ENCODE peak calls at places on chromosomes 12 and 14, in six cellular contexts. M is fibroblast of the aortic adventitia; O is RWPE1; L is endodermal cell; E is progenitor cell of endocrine pancreas; H is CD8-positive, alpha-beta T cell. Q is an unnamed sample.

GRCh38 chr14:51304956-51305355 is 64.9 kb downstream of the TMX1 start:
- DNase-seq in M (peak), O (peak), L (no peak), E (no peak), H (no peak), Q (peak)

GRCh38 chr14:34104750-34105397 is 154.0 kb upstream of the EGLN3 start:
- DNase-seq in M (no peak), O (no peak), L (no peak), E (no peak), H (no peak), Q (no peak)

GRCh38 chr12:75564821-75565220 is 53.4 kb upstream of the KRR1 start:
- DNase-seq in M (no peak), O (no peak), L (no peak), E (no peak), H (no peak), Q (no peak)

GRCh38 chr12:13570005-13570694 is 373.6 kb downstream of the EMP1 start:
- DNase-seq in M (no peak), O (no peak), L (no peak), E (no peak), H (no peak), Q (no peak)

GRCh38 chr12:72272731-72273498 is 745 bp downstream of the TRHDE start:
- DNase-seq in M (no peak), O (no peak), L (peak), E (peak), H (no peak), Q (no peak)

GRCh38 chr12:50545783-50546182 is 41.0 kb downstream of the DIP2B start:
- DNase-seq in M (no peak), O (no peak), L (no peak), E (no peak), H (no peak), Q (no peak)

GRCh38 chr14:69842671-69843407 is 36.4 kb upstream of the SMOC1 start:
- DNase-seq in M (no peak), O (no peak), L (no peak), E (peak), H (no peak), Q (no peak)

GRCh38 chr14:64542839-64543207 is 2.3 kb downstream of the HSPA2 start:
- DNase-seq in M (no peak), O (no peak), L (no peak), E (no peak), H (no peak), Q (no peak)

GRCh38 chr12:4584281-4584680 is 22.3 kb downstream of the DYRK4 start:
- DNase-seq in M (no peak), O (no peak), L (no peak), E (no peak), H (no peak), Q (no peak)

GRCh38 chr14:103519837-103520212 is 2.8 kb downstream of the CKB start:
- DNase-seq in M (no peak), O (no peak), L (no peak), E (no peak), H (no peak), Q (no peak)

GRCh38 chr14:60266021-60266937 is 17.3 kb downstream of the PPM1A start:
- DNase-seq in M (no peak), O (peak), L (no peak), E (no peak), H (peak), Q (no peak)

GRCh38 chr12:41189395-41190251 is 1.5 kb downstream of the PDZRN4 start:
- DNase-seq in M (no peak), O (no peak), L (peak), E (no peak), H (no peak), Q (no peak)

GRCh38 chr12:57610553-57611115 is 601 bp upstream of the ARHGEF25 start:
- DNase-seq in M (no peak), O (no peak), L (no peak), E (no peak), H (no peak), Q (no peak)

GRCh38 chr12:19741132-19741489 is 301.8 kb downstream of the AEBP2 start:
- DNase-seq in M (no peak), O (no peak), L (no peak), E (no peak), H (no peak), Q (no peak)

GRCh38 chr12:104356231-104357115 is 52.9 kb downstream of the EID3 start:
- DNase-seq in M (peak), O (no peak), L (peak), E (no peak), H (no peak), Q (no peak)

GRCh38 chr12:104605685-104606084 is 148.9 kb downstream of the CHST11 start:
- DNase-seq in M (peak), O (no peak), L (peak), E (no peak), H (no peak), Q (no peak)

GRCh38 chr12:132218915-132219314 is 74.7 kb downstream of the NOC4L start:
- DNase-seq in M (no peak), O (no peak), L (peak), E (no peak), H (peak), Q (no peak)

GRCh38 chr12:132305991-132306884 is 23.2 kb downstream of the GALNT9 start:
- DNase-seq in M (no peak), O (no peak), L (no peak), E (no peak), H (no peak), Q (no peak)

GRCh38 chr12:71938728-71939385 is at the start of gene TPH2:
- DNase-seq in M (peak), O (peak), L (peak), E (peak), H (peak), Q (no peak)

GRCh38 chr14:24251880-24252288 is 9.5 kb upstream of the TINF2 start:
- DNase-seq in M (no peak), O (no peak), L (peak), E (no peak), H (no peak), Q (no peak)

GRCh38 chr14:85205875-85206274 is 324.1 kb upstream of the FLRT2 start:
- DNase-seq in M (no peak), O (no peak), L (no peak), E (no peak), H (no peak), Q (no peak)

GRCh38 chr12:12267801-12268200 is 957 bp upstream of the LRP6 start:
- DNase-seq in M (no peak), O (no peak), L (peak), E (no peak), H (no peak), Q (no peak)

GRCh38 chr12:47725893-47726292 is 603 bp upstream of the ENDOU start:
- DNase-seq in M (peak), O (peak), L (no peak), E (no peak), H (no peak), Q (no peak)

GRCh38 chr14:65239897-65240296 is 137.6 kb upstream of the MAX start:
- DNase-seq in M (no peak), O (no peak), L (no peak), E (no peak), H (no peak), Q (no peak)

GRCh38 chr12:45216297-45216982 is 545 bp downstream of the ANO6 start:
- DNase-seq in M (peak), O (peak), L (peak), E (peak), H (peak), Q (no peak)

GRCh38 chr12:2973566-2973965 is 14.4 kb downstream of the TEAD4 start:
- DNase-seq in M (no peak), O (no peak), L (no peak), E (no peak), H (no peak), Q (no peak)

GRCh38 chr14:101889898-101890297 is 74.5 kb upstream of the DYNC1H1 start:
- DNase-seq in M (peak), O (no peak), L (peak), E (no peak), H (no peak), Q (no peak)

GRCh38 chr14:94601961-94602391 is 10.2 kb upstream of the SERPINA3 start:
- DNase-seq in M (peak), O (peak), L (peak), E (no peak), H (no peak), Q (peak)

GRCh38 chr12:31832740-31833540 is 104.1 kb upstream of the AMN1 start:
- DNase-seq in M (no peak), O (no peak), L (no peak), E (no peak), H (peak), Q (no peak)

GRCh38 chr14:59189281-59189821 is 884 bp downstream of the DAAM1 start:
- DNase-seq in M (peak), O (peak), L (peak), E (peak), H (no peak), Q (no peak)

GRCh38 chr14:31170411-31170810 is 37.2 kb downstream of the HECTD1 start:
- DNase-seq in M (no peak), O (no peak), L (no peak), E (no peak), H (no peak), Q (no peak)

GRCh38 chr12:94247256-94247655 is 98.9 kb downstream of the PLXNC1 start:
- DNase-seq in M (no peak), O (no peak), L (no peak), E (no peak), H (no peak), Q (no peak)

GRCh38 chr14:101022916-101023435 is 119.5 kb upstream of the RTL1 start:
- DNase-seq in M (no peak), O (no peak), L (peak), E (no peak), H (peak), Q (no peak)

GRCh38 chr14:105070760-105071137 is 5.5 kb upstream of the GPR132 start:
- DNase-seq in M (no peak), O (no peak), L (no peak), E (no peak), H (no peak), Q (no peak)

GRCh38 chr12:24950231-24950834 is 1.4 kb upstream of the BCAT1 start:
- DNase-seq in M (no peak), O (no peak), L (no peak), E (no peak), H (no peak), Q (no peak)

GRCh38 chr12:24947541-24948451 is 1.1 kb downstream of the BCAT1 start:
- DNase-seq in M (peak), O (no peak), L (no peak), E (no peak), H (no peak), Q (no peak)

GRCh38 chr12:24948452-24948815 is 467 bp downstream of the BCAT1 start:
- DNase-seq in M (peak), O (no peak), L (peak), E (no peak), H (no peak), Q (no peak)

GRCh38 chr12:24945822-24946221 is 3.1 kb downstream of the BCAT1 start:
- DNase-seq in M (no peak), O (no peak), L (no peak), E (no peak), H (no peak), Q (no peak)

GRCh38 chr12:24948816-24949722 is at the start of gene BCAT1:
- DNase-seq in M (peak), O (no peak), L (peak), E (peak), H (peak), Q (peak)
- TF ChIP-seq CTCF in M (peak), O (no peak), L (peak), E (peak), H (no peak), Q (peak)

DNA sequence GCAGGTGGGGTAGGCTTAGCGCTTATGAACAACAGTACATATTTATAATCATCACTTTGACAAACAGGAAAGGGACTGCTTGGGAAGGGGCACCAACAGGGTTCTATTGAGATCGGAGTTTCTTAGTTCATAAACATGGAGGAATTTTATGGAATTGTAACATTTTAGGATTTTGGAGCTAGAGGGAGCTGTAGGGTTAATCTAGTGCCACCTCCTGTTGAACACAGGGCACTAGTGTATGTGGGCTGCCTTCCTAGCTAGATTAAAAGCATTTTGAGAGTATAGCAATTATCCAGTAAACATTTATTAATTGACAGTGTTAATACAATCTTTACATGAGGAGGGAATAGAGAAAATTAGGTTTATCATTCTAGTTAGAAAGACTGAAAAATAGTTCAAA is 23.1 kb upstream of the TBC1D30 start:
- DNase-seq in M (no peak), O (peak), L (no peak), E (no peak), H (no peak), Q (no peak)
- TF ChIP-seq CTCF in M (peak), O (no peak), L (peak), E (peak), H (no peak), Q (peak)

DNA sequence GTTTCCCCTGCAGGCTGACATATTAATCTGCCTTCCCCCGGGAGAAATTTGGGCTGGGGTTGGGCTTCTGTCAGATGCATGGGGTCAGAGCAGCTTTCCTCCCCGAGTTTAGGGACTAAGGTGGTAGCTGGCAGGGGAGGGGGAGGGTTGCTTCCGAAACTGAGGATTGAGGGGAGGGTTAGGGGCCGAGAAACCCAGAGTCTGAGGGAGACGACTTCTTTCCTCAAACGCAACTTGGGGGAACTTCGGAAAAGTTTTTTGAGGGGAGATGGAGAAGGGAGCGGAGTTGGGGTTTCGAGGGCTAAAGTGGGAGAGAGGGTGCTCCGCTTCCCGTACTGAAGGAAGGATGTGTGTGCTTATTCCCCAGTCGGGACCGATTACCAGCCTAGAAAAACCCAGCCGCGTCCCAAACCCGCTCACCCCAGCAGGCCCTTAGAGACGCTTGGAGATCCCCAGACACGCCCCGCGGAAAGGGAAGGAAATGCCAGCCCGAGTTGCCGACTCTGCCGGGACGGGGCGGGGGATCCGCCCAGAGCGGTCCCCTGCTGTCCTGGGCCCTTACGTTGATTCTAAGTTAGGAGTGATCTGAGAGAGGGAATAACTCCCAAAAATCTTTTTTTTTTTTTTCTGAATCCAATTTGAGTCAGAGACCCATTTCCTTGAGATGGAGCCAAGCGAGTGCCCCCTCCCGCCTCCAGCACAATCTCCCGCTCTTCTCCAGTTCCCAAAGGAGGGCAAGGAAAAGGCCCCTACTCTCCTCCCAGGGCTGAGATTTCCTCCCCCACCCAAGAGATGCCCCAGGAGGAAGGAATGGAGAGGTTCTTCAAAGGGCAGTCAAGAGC is 61.9 kb downstream of the SMUG1 start:
- DNase-seq in M (peak), O (no peak), L (peak), E (no peak), H (no peak), Q (no peak)
- TF ChIP-seq CTCF in M (no peak), O (no peak), L (no peak), E (no peak), H (no peak), Q (no peak)

DNA sequence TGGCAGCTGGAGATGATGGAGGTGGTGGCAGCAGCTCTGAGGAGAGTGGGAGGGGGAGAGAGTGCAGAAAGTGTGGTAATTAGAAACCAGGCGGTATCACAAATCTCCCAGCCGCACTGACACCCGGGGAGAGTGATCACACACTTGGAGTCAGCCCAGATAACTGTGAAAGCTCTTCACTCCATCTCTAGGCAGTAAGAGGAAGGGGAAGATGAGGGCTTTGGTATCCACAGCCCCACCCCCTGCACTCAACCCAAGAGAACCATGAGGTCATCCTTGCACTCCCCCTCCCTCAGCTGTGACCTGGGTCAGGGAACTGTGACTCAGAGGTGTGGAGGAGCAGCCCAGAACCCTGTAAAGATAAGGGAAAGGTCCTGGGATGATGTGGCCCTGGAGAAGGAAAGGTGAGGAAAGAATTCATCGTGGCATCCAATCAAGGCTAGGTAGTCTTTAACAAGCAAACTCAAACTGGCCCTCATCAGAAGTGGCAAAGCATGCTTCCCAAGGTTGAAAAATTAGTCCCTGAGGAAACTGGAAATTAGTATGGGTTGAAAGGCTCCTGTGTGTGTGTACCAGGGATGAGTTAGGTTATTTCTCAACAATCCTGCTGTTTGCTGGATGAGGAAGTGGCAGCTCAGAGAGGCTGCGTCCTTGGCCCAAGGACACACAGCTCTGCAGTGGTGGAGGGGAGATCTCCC is 111.0 kb upstream of the LHX5 start:
- DNase-seq in M (no peak), O (no peak), L (peak), E (no peak), H (no peak), Q (no peak)
- TF ChIP-seq CTCF in M (no peak), O (no peak), L (no peak), E (no peak), H (no peak), Q (no peak)

GRCh38 chr14:99230271-99231141 is 41.5 kb downstream of the BCL11B start:
- DNase-seq in M (no peak), O (no peak), L (peak), E (no peak), H (peak), Q (no peak)
- TF ChIP-seq CTCF in M (no peak), O (no peak), L (peak), E (peak), H (peak), Q (no peak)

GRCh38 chr12:65296503-65297265 is 18.2 kb downstream of the MSRB3 start:
- DNase-seq in M (no peak), O (no peak), L (no peak), E (no peak), H (no peak), Q (no peak)

GRCh38 chr12:65300067-65300466 is 21.6 kb downstream of the MSRB3 start:
- DNase-seq in M (no peak), O (no peak), L (no peak), E (no peak), H (no peak), Q (no peak)

GRCh38 chr12:65305346-65305950 is 27.0 kb downstream of the MSRB3 start:
- DNase-seq in M (no peak), O (no peak), L (no peak), E (no peak), H (no peak), Q (no peak)

GRCh38 chr12:65302891-65303290 is 24.4 kb downstream of the MSRB3 start:
- DNase-seq in M (no peak), O (no peak), L (no peak), E (no peak), H (no peak), Q (no peak)

DNA sequence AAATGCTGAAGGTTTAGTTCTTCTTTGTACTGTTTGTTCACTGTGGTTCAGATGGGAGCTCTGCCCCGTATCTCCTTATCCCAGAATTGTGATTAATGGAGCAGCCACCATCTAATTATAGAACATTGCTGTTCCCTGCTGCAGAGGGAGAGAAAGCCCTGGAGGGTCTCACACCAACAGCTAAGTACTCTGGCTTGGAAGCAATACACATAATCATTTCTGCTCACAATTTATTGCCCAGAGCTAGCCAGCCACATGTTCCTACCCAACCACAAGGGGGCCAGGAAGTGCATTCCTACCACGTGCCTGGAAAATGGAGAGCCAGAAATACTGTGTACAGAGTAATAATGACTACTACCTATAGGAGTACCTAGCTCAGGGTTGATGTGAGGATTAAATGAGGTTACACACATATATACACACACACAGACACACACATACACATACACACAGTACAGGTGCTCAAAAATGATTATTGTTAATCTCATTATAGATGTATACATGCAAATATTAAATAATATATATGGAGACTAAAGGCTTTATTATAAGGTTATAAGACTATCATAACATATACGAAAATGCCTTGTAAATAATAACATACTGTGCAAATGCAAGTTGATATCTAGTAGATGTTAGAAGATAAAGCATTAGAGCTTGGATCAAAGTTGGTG is 22.3 kb downstream of the MSRB3 start:
- DNase-seq in M (peak), O (no peak), L (peak), E (no peak), H (no peak), Q (no peak)
- TF ChIP-seq CTCF in M (peak), O (no peak), L (peak), E (peak), H (no peak), Q (peak)